ENCODE peak calls at places on chromosomes 6 and 20, in six cellular contexts. One of them, this sample, is unnamed.

GRCh38 chr6:35181933-35182612 is 31.7 kb upstream of the SCUBE3 start:
- DNase-seq in stromal cell of bone marrow: peak
- DNase-seq in cardiac fibroblast: peak
- DNase-seq in MCF 10A: peak
- DNase-seq in lower lobe of right lung: peak
- DNase-seq in islet precursor cell: peak
- DNase-seq in this sample: peak

GRCh38 chr6:72748759-72749158 is 126.9 kb downstream of the KCNQ5 start:
- DNase-seq in islet precursor cell: no peak
- DNase-seq in MCF 10A: peak
- DNase-seq in cardiac fibroblast: peak
- DNase-seq in lower lobe of right lung: no peak
- DNase-seq in stromal cell of bone marrow: peak
- DNase-seq in this sample: peak

GRCh38 chr6:125910518-125910917 is 46.1 kb upstream of the HINT3 start:
- DNase-seq in islet precursor cell: no peak
- DNase-seq in lower lobe of right lung: no peak
- DNase-seq in MCF 10A: peak
- DNase-seq in stromal cell of bone marrow: no peak
- DNase-seq in cardiac fibroblast: peak
- DNase-seq in this sample: no peak

GRCh38 chr6:15905488-15906392 is 223.1 kb upstream of the MYLIP start:
- DNase-seq in islet precursor cell: no peak
- DNase-seq in stromal cell of bone marrow: no peak
- DNase-seq in cardiac fibroblast: no peak
- DNase-seq in lower lobe of right lung: no peak
- DNase-seq in MCF 10A: no peak
- DNase-seq in this sample: no peak

GRCh38 chr6:47700051-47700450 is 1.7 kb downstream of the ADGRF4 start:
- DNase-seq in MCF 10A: peak
- DNase-seq in islet precursor cell: peak
- DNase-seq in cardiac fibroblast: peak
- DNase-seq in stromal cell of bone marrow: no peak
- DNase-seq in lower lobe of right lung: no peak
- DNase-seq in this sample: no peak

GRCh38 chr6:136866872-136867416 is 44.6 kb downstream of the PEX7 start:
- DNase-seq in lower lobe of right lung: no peak
- DNase-seq in cardiac fibroblast: peak
- DNase-seq in islet precursor cell: no peak
- DNase-seq in MCF 10A: no peak
- DNase-seq in stromal cell of bone marrow: peak
- DNase-seq in this sample: no peak

GRCh38 chr20:9301129-9302072 is 213.0 kb upstream of the LAMP5 start:
- DNase-seq in stromal cell of bone marrow: no peak
- DNase-seq in cardiac fibroblast: peak
- DNase-seq in islet precursor cell: no peak
- DNase-seq in lower lobe of right lung: no peak
- DNase-seq in MCF 10A: peak
- DNase-seq in this sample: no peak

GRCh38 chr6:39041072-39041471 is 7.5 kb upstream of the GLP1R start:
- DNase-seq in stromal cell of bone marrow: no peak
- DNase-seq in lower lobe of right lung: no peak
- DNase-seq in cardiac fibroblast: no peak
- DNase-seq in MCF 10A: no peak
- DNase-seq in islet precursor cell: no peak
- DNase-seq in this sample: no peak

GRCh38 chr6:111252451-111252850 is 165.1 kb downstream of the SLC16A10 start:
- DNase-seq in lower lobe of right lung: no peak
- DNase-seq in stromal cell of bone marrow: no peak
- DNase-seq in MCF 10A: no peak
- DNase-seq in cardiac fibroblast: no peak
- DNase-seq in islet precursor cell: no peak
- DNase-seq in this sample: no peak

GRCh38 chr6:88702956-88703556 is 260.4 kb downstream of the RNGTT start:
- DNase-seq in MCF 10A: no peak
- DNase-seq in islet precursor cell: no peak
- DNase-seq in lower lobe of right lung: no peak
- DNase-seq in stromal cell of bone marrow: no peak
- DNase-seq in cardiac fibroblast: peak
- DNase-seq in this sample: no peak

GRCh38 chr6:25995507-25995906 is 32.9 kb downstream of the TRIM38 start:
- DNase-seq in MCF 10A: no peak
- DNase-seq in stromal cell of bone marrow: no peak
- DNase-seq in lower lobe of right lung: no peak
- DNase-seq in islet precursor cell: no peak
- DNase-seq in cardiac fibroblast: no peak
- DNase-seq in this sample: no peak

GRCh38 chr20:57426156-57426769 is 35.1 kb downstream of the RBM38 start:
- DNase-seq in MCF 10A: no peak
- DNase-seq in stromal cell of bone marrow: no peak
- DNase-seq in lower lobe of right lung: peak
- DNase-seq in islet precursor cell: no peak
- DNase-seq in cardiac fibroblast: no peak
- DNase-seq in this sample: no peak

GRCh38 chr6:137013738-137014602 is 30.8 kb downstream of the IL20RA start:
- DNase-seq in lower lobe of right lung: no peak
- DNase-seq in MCF 10A: peak
- DNase-seq in islet precursor cell: no peak
- DNase-seq in stromal cell of bone marrow: peak
- DNase-seq in cardiac fibroblast: peak
- DNase-seq in this sample: peak

GRCh38 chr6:166512567-166512966 is 73.9 kb downstream of the RAMACL start:
- DNase-seq in cardiac fibroblast: no peak
- DNase-seq in stromal cell of bone marrow: no peak
- DNase-seq in islet precursor cell: no peak
- DNase-seq in MCF 10A: no peak
- DNase-seq in lower lobe of right lung: no peak
- DNase-seq in this sample: no peak

GRCh38 chr6:57035549-57035948 is 10.9 kb upstream of the KIAA1586 start:
- DNase-seq in cardiac fibroblast: no peak
- DNase-seq in islet precursor cell: no peak
- DNase-seq in stromal cell of bone marrow: no peak
- DNase-seq in MCF 10A: no peak
- DNase-seq in lower lobe of right lung: no peak
- DNase-seq in this sample: no peak

GRCh38 chr6:9621276-9621675 is 793.6 kb downstream of the TFAP2A start:
- DNase-seq in lower lobe of right lung: no peak
- DNase-seq in MCF 10A: peak
- DNase-seq in cardiac fibroblast: peak
- DNase-seq in islet precursor cell: no peak
- DNase-seq in stromal cell of bone marrow: no peak
- DNase-seq in this sample: no peak

GRCh38 chr6:39885691-39886090 is 48.6 kb downstream of the MOCS1 start:
- DNase-seq in islet precursor cell: no peak
- DNase-seq in lower lobe of right lung: no peak
- DNase-seq in MCF 10A: no peak
- DNase-seq in stromal cell of bone marrow: no peak
- DNase-seq in cardiac fibroblast: no peak
- DNase-seq in this sample: no peak

GRCh38 chr20:48042628-48043027 is 257.3 kb upstream of the SULF2 start:
- DNase-seq in cardiac fibroblast: no peak
- DNase-seq in stromal cell of bone marrow: no peak
- DNase-seq in islet precursor cell: no peak
- DNase-seq in lower lobe of right lung: no peak
- DNase-seq in MCF 10A: no peak
- DNase-seq in this sample: no peak

GRCh38 chr20:56780266-56780665 is 151.2 kb downstream of the TFAP2C start:
- DNase-seq in stromal cell of bone marrow: no peak
- DNase-seq in cardiac fibroblast: no peak
- DNase-seq in lower lobe of right lung: no peak
- DNase-seq in MCF 10A: peak
- DNase-seq in islet precursor cell: no peak
- DNase-seq in this sample: no peak

GRCh38 chr6:138155443-138155842 is 6.3 kb upstream of the ARFGEF3 start:
- DNase-seq in islet precursor cell: no peak
- DNase-seq in cardiac fibroblast: no peak
- DNase-seq in lower lobe of right lung: no peak
- DNase-seq in stromal cell of bone marrow: no peak
- DNase-seq in MCF 10A: no peak
- DNase-seq in this sample: no peak

GRCh38 chr20:57396638-57397003 is 5.4 kb downstream of the RBM38 start:
- DNase-seq in lower lobe of right lung: no peak
- DNase-seq in islet precursor cell: no peak
- DNase-seq in stromal cell of bone marrow: no peak
- DNase-seq in cardiac fibroblast: no peak
- DNase-seq in MCF 10A: no peak
- DNase-seq in this sample: no peak

GRCh38 chr20:50366270-50367103 is 143.7 kb upstream of the PTPN1 start:
- DNase-seq in lower lobe of right lung: peak
- DNase-seq in stromal cell of bone marrow: no peak
- DNase-seq in cardiac fibroblast: peak
- DNase-seq in MCF 10A: peak
- DNase-seq in islet precursor cell: no peak
- DNase-seq in this sample: no peak

GRCh38 chr6:27477318-27478013 is 4.6 kb upstream of the ZNF184 start:
- DNase-seq in MCF 10A: no peak
- DNase-seq in lower lobe of right lung: no peak
- DNase-seq in cardiac fibroblast: no peak
- DNase-seq in stromal cell of bone marrow: no peak
- DNase-seq in islet precursor cell: no peak
- DNase-seq in this sample: no peak

GRCh38 chr20:59149678-59150504 is 13.7 kb upstream of the ZNF831 start:
- DNase-seq in stromal cell of bone marrow: no peak
- DNase-seq in islet precursor cell: peak
- DNase-seq in MCF 10A: no peak
- DNase-seq in lower lobe of right lung: no peak
- DNase-seq in cardiac fibroblast: no peak
- DNase-seq in this sample: no peak

GRCh38 chr6:96775727-96776400 is 61.4 kb downstream of the GPR63 start:
- DNase-seq in lower lobe of right lung: no peak
- DNase-seq in stromal cell of bone marrow: no peak
- DNase-seq in MCF 10A: no peak
- DNase-seq in islet precursor cell: no peak
- DNase-seq in cardiac fibroblast: no peak
- DNase-seq in this sample: no peak

GRCh38 chr6:5095236-5095635 is 10.1 kb downstream of the PPP1R3G start:
- DNase-seq in stromal cell of bone marrow: no peak
- DNase-seq in islet precursor cell: no peak
- DNase-seq in MCF 10A: no peak
- DNase-seq in lower lobe of right lung: no peak
- DNase-seq in cardiac fibroblast: peak
- DNase-seq in this sample: no peak

GRCh38 chr6:43949451-43950110 is 177.7 kb downstream of the MRPL14 start:
- DNase-seq in cardiac fibroblast: no peak
- DNase-seq in islet precursor cell: peak
- DNase-seq in stromal cell of bone marrow: no peak
- DNase-seq in MCF 10A: no peak
- DNase-seq in lower lobe of right lung: no peak
- DNase-seq in this sample: no peak

GRCh38 chr6:98944598-98945011 is 3.1 kb downstream of the FBXL4 start:
- DNase-seq in stromal cell of bone marrow: peak
- DNase-seq in cardiac fibroblast: peak
- DNase-seq in lower lobe of right lung: no peak
- DNase-seq in islet precursor cell: no peak
- DNase-seq in MCF 10A: peak
- DNase-seq in this sample: no peak

This sample was measured in GM04504.